ENCODE peak calls at places on chromosome 3, in ten cellular contexts. Y is astrocyte of the spinal cord, M is RWPE1, Q is lower lobe of right lung, D is brain microvascular endothelial cell, C is foreskin fibroblast, G is breast epithelium, V is heart right ventricle, N is lung, I is B cell. T is an unnamed sample.

GRCh38 chr3:172915911-172916514 is 165.5 kb downstream of the ECT2 start:
- DNase-seq in Y (no peak), M (no peak), Q (no peak), D (no peak), C (no peak), G (no peak), V (no peak), N (no peak), I (no peak), T (no peak)

GRCh38 chr3:155283092-155284056 is 10.1 kb downstream of the STRIT1 start:
- DNase-seq in Y (no peak), M (no peak), Q (no peak), D (no peak), C (no peak), G (no peak), V (no peak), N (no peak), I (no peak), T (no peak)

GRCh38 chr3:144097144-144097543 is 125.5 kb downstream of the DIPK2A start:
- DNase-seq in Y (no peak), M (no peak), Q (no peak), D (no peak), C (no peak), G (no peak), V (no peak), N (no peak), I (no peak), T (no peak)

GRCh38 chr3:152095472-152095871 is 173.3 kb upstream of the MBNL1 start:
- DNase-seq in Y (no peak), M (no peak), Q (no peak), D (no peak), C (no peak), G (no peak), V (no peak), N (no peak), I (no peak), T (no peak)

GRCh38 chr3:114557791-114558190 is 264.0 kb downstream of the TIGIT start:
- DNase-seq in Y (no peak), M (no peak), Q (no peak), D (no peak), C (peak), G (no peak), V (no peak), N (no peak), I (no peak), T (no peak)

GRCh38 chr3:52539010-52539653 is 2.7 kb downstream of the UQCC5 start:
- DNase-seq in Y (no peak), M (no peak), Q (no peak), D (no peak), C (no peak), G (no peak), V (no peak), N (no peak), I (no peak), T (no peak)

GRCh38 chr3:187207062-187207461 is 9.8 kb downstream of the RTP1 start:
- DNase-seq in Y (no peak), M (no peak), Q (no peak), D (no peak), C (no peak), G (no peak), V (no peak), N (no peak), I (no peak), T (no peak)

GRCh38 chr3:122299872-122300460 is 25.1 kb upstream of the CSTA start:
- DNase-seq in Y (peak), M (no peak), Q (no peak), D (peak), C (peak), G (no peak), V (no peak), N (no peak), I (no peak), T (peak)

GRCh38 chr3:31370681-31371080 is 162.0 kb upstream of the STT3B start:
- DNase-seq in Y (no peak), M (no peak), Q (no peak), D (no peak), C (no peak), G (no peak), V (no peak), N (no peak), I (no peak), T (no peak)

GRCh38 chr3:126952983-126953660 is 29.8 kb upstream of the PLXNA1 start:
- DNase-seq in Y (no peak), M (no peak), Q (no peak), D (no peak), C (no peak), G (no peak), V (no peak), N (no peak), I (no peak), T (no peak)

GRCh38 chr3:48345946-48346572 is 12.6 kb upstream of the SPINK8 start:
- DNase-seq in Y (no peak), M (no peak), Q (no peak), D (no peak), C (no peak), G (no peak), V (no peak), N (no peak), I (no peak), T (no peak)

GRCh38 chr3:36124118-36124796 is 256.0 kb upstream of the STAC start:
- DNase-seq in Y (peak), M (peak), Q (no peak), D (peak), C (peak), G (no peak), V (no peak), N (no peak), I (no peak), T (no peak)

GRCh38 chr3:5229414-5229813 is 41.9 kb downstream of the EDEM1 start:
- DNase-seq in Y (no peak), M (no peak), Q (no peak), D (no peak), C (no peak), G (no peak), V (no peak), N (no peak), I (no peak), T (no peak)

GRCh38 chr3:5232570-5232969 is 45.1 kb downstream of the EDEM1 start:
- DNase-seq in Y (no peak), M (no peak), Q (no peak), D (no peak), C (no peak), G (no peak), V (no peak), N (no peak), I (no peak), T (no peak)

GRCh38 chr3:5233026-5233425 is 45.5 kb downstream of the EDEM1 start:
- DNase-seq in Y (no peak), M (no peak), Q (no peak), D (no peak), C (no peak), G (no peak), V (no peak), N (no peak), I (no peak), T (no peak)

GRCh38 chr3:5231067-5231466 is 43.6 kb downstream of the EDEM1 start:
- DNase-seq in Y (no peak), M (no peak), Q (no peak), D (no peak), C (no peak), G (no peak), V (no peak), N (no peak), I (no peak), T (no peak)

GRCh38 chr3:5231536-5231935 is 44.0 kb downstream of the EDEM1 start:
- DNase-seq in Y (no peak), M (no peak), Q (no peak), D (no peak), C (no peak), G (no peak), V (no peak), N (no peak), I (no peak), T (no peak)
- TF ChIP-seq CTCF in Y (no peak), M (no peak), Q (no peak), D (no peak), C (no peak), G (no peak), V (no peak), N (no peak), I (no peak), T (no peak)

GRCh38 chr3:8223766-8224165 is 277.9 kb upstream of the LMCD1 start:
- DNase-seq in Y (peak), M (no peak), Q (no peak), D (peak), C (peak), G (no peak), V (peak), N (no peak), I (no peak), T (no peak)
- TF ChIP-seq CTCF in Y (no peak), M (no peak), Q (no peak), D (peak), C (no peak), G (no peak), V (no peak), N (no peak), I (no peak), T (no peak)

GRCh38 chr3:32412887-32413286 is 21.2 kb downstream of the CMTM7 start:
- DNase-seq in Y (no peak), M (no peak), Q (no peak), D (no peak), C (no peak), G (no peak), V (no peak), N (no peak), I (no peak), T (no peak)
- TF ChIP-seq CTCF in Y (no peak), M (no peak), Q (no peak), D (no peak), C (no peak), G (no peak), V (no peak), N (no peak), I (no peak), T (no peak)

GRCh38 chr3:88149146-88149515 is 628 bp upstream of the C3orf38 start:
- DNase-seq in Y (no peak), M (peak), Q (no peak), D (no peak), C (peak), G (no peak), V (no peak), N (peak), I (peak), T (peak)

GRCh38 chr3:88149516-88150362 is at the start of gene C3orf38:
- DNase-seq in Y (peak), M (peak), Q (peak), D (peak), C (peak), G (peak), V (peak), N (peak), I (peak), T (peak)

GRCh38 chr3:88151358-88151757 is 1.6 kb downstream of the C3orf38 start:
- DNase-seq in Y (peak), M (no peak), Q (no peak), D (no peak), C (peak), G (no peak), V (no peak), N (no peak), I (no peak), T (no peak)

GRCh38 chr3:88150371-88150770 is 612 bp downstream of the C3orf38 start:
- DNase-seq in Y (no peak), M (peak), Q (no peak), D (no peak), C (no peak), G (no peak), V (no peak), N (no peak), I (peak), T (peak)

DNA sequence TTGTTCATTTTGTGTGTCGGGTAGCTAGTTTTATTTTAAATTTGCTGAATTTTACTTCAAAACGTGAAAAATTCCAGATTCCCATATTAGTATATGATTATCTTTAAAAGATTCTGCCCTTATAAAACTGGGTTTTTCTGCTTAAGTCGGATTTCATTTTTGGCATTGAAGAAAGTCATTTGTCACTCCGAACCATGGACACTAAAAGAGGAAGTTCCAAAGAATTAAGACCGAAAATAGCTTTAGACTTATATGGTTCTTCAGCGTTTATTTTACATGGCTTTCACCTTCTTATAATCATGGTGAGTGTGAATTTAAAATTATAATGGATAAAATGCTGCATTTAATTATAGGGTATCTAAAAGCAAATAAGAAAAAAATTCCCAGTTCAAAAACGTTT is 1.0 kb downstream of the C3orf38 start:
- DNase-seq in Y (peak), M (no peak), Q (no peak), D (no peak), C (no peak), G (no peak), V (no peak), N (no peak), I (peak), T (no peak)
- TF ChIP-seq CTCF in Y (no peak), M (no peak), Q (no peak), D (no peak), C (no peak), G (no peak), V (no peak), N (no peak), I (no peak), T (no peak)

DNA sequence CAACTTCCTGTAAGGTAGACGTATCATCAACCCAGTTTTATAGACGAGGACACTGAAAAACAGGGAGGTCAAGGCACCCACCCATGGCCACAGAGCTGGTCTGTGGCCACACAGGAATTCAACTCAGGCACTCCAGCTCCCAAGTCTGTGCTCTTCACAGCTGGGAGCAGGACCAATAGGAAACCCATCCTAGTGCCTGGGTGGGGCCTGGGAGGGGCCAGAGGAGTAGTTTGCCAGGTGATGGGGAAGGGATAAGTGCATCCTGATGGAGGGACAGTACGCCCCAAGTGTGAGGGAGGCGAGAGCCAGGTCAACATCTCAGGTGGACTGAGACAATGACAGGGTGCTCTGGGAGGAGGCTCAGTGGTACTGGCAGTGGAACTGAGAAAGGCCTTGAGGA is 22.0 kb downstream of the KIF9 start:
- DNase-seq in Y (no peak), M (no peak), Q (peak), D (no peak), C (no peak), G (no peak), V (no peak), N (no peak), I (no peak), T (no peak)
- TF ChIP-seq CTCF in Y (no peak), M (no peak), Q (no peak), D (no peak), C (no peak), G (no peak), V (no peak), N (no peak), I (no peak), T (no peak)

T was measured in activated CD8-positive, alpha-beta T cell treated with anti-CD3 and anti-CD28 coated beads for 36 hours.